ENCODE peak calls at places on chromosomes 5 and 9, in nine cellular contexts. V is osteocyte; T is kidney epithelial cell; I is GM06990; X is CD8-positive, alpha-beta memory T cell; Q is amniotic stem cell; F is AG20443; Z is activated CD4-positive, alpha-beta T cell treated with anti-CD3 and anti-CD28 coated beads, Interleukin-2, amount 10 ng/mL, durations not matched to agents 7 days and 5 days; J is SJSA1. N is an unnamed sample.

GRCh38 chr5:93831449-93831848 is 90.0 kb upstream of the POU5F2 start:
- DNase-seq in Z (no peak), V (no peak), I (no peak), T (peak; percentile 0), Q (peak; percentile 81), F (peak; percentile 83), J (peak; percentile 43), X (no peak), N (no peak)

GRCh38 chr5:173311818-173312585 is 16.2 kb downstream of the STC2 start:
- DNase-seq in Q (no peak), X (no peak), J (no peak), V (no peak), Z (no peak), T (no peak), I (no peak), F (no peak), N (no peak)

GRCh38 chr9:73745598-73745997 is 593.9 kb downstream of the ANXA1 start:
- DNase-seq in Q (no peak), J (no peak), Z (no peak), X (no peak), V (no peak), T (no peak), F (no peak), I (no peak), N (no peak)

GRCh38 chr5:164277720-164278119 is 772.3 kb downstream of the MAT2B start:
- DNase-seq in Q (no peak), T (no peak), V (no peak), X (no peak), Z (no peak), I (no peak), F (no peak), J (no peak), N (no peak)

GRCh38 chr5:4058899-4059298 is 463.3 kb downstream of the IRX1 start:
- DNase-seq in T (no peak), Z (no peak), F (peak; percentile 9), X (no peak), Q (no peak), J (no peak), V (no peak), I (no peak), N (no peak)

GRCh38 chr5:54062958-54063357 is 247.4 kb downstream of the ARL15 start:
- DNase-seq in X (no peak), T (no peak), Z (no peak), F (peak; percentile 32), V (no peak), Q (no peak), J (peak; percentile 90), I (no peak), N (no peak)

GRCh38 chr5:173866249-173867172 is 21.6 kb upstream of the CPEB4 start:
- DNase-seq in T (no peak), J (no peak), V (no peak), X (no peak), I (no peak), Q (no peak), F (no peak), Z (no peak), N (no peak)

GRCh38 chr5:116395708-116396203 is 178.9 kb downstream of the SEMA6A start:
- DNase-seq in Q (no peak), I (no peak), T (no peak), F (no peak), Z (no peak), J (no peak), X (no peak), V (no peak), N (no peak)

GRCh38 chr5:74672215-74672877 is 12.7 kb upstream of the HEXB start:
- DNase-seq in F (no peak), T (no peak), V (no peak), I (no peak), X (no peak), J (no peak), Z (no peak), Q (no peak), N (no peak)

GRCh38 chr5:43008369-43009158 is 31.6 kb downstream of the ANXA2R start:
- DNase-seq in F (peak; percentile 65), Q (no peak), V (peak; percentile 93), X (peak; percentile 84), T (no peak), Z (peak; percentile 90), I (peak; percentile 87), J (peak; percentile 88), N (peak; percentile 87)

GRCh38 chr5:66840527-66841013 is 244.4 kb downstream of the MAST4 start:
- DNase-seq in Q (no peak), Z (peak; percentile 45), V (no peak), I (peak; percentile 62), X (no peak), T (peak; percentile 45), F (no peak), J (no peak), N (no peak)

GRCh38 chr5:178785999-178786398 is 55.5 kb upstream of the ZNF354A start:
- DNase-seq in Z (no peak), I (no peak), Q (no peak), V (no peak), F (peak; percentile 56), T (peak; percentile 63), X (no peak), J (no peak), N (no peak)

GRCh38 chr9:125932012-125932411 is 184.8 kb downstream of the PBX3 start:
- DNase-seq in T (peak; percentile 73), Z (no peak), Q (peak; percentile 93), I (no peak), J (peak; percentile 74), X (no peak), F (peak; percentile 89), V (no peak), N (no peak)

GRCh38 chr5:1637639-1638481 is 114.1 kb upstream of the LPCAT1 start:
- DNase-seq in X (no peak), T (no peak), V (no peak), J (no peak), Q (no peak), I (no peak), Z (no peak), F (no peak), N (no peak)

GRCh38 chr5:162684145-162684544 is 616.6 kb downstream of the GABRG2 start:
- DNase-seq in V (no peak), F (no peak), J (no peak), T (no peak), I (no peak), Q (no peak), Z (no peak), X (no peak), N (no peak)

GRCh38 chr5:76485511-76485910 is 82.4 kb downstream of the IQGAP2 start:
- DNase-seq in Z (no peak), I (no peak), J (no peak), X (no peak), T (no peak), V (no peak), F (no peak), Q (no peak), N (no peak)

GRCh38 chr9:123365287-123365880 is 9.4 kb downstream of the CRB2 start:
- DNase-seq in I (no peak), X (no peak), T (no peak), V (no peak), J (no peak), Q (no peak), Z (no peak), F (no peak), N (no peak)

N was measured in tibial nerve.